ENCODE peak calls at places on chromosome 12, in ten cellular contexts. One of them, this sample, is unnamed.

GRCh38 chr12:130161261-130162231 is 718 bp upstream of the FZD10 start:
- DNase-seq in PC-3: no peak
- DNase-seq in Karpas-422: no peak
- DNase-seq in K562: no peak
- DNase-seq in GM12878: no peak
- DNase-seq in colonic mucosa: peak; percentile 42
- DNase-seq in HCT116: no peak
- DNase-seq in endothelial cell of umbilical vein: no peak
- DNase-seq in fibroblast of lung: peak; percentile 18
- DNase-seq in neural progenitor cell: peak; percentile 88
- DNase-seq in this sample: no peak

GRCh38 chr12:66915312-66915904 is 236.5 kb upstream of the GRIP1 start:
- DNase-seq in PC-3: no peak
- DNase-seq in Karpas-422: no peak
- DNase-seq in K562: no peak
- DNase-seq in GM12878: no peak
- DNase-seq in colonic mucosa: no peak
- DNase-seq in HCT116: no peak
- DNase-seq in endothelial cell of umbilical vein: no peak
- DNase-seq in fibroblast of lung: no peak
- DNase-seq in neural progenitor cell: peak; percentile 66
- DNase-seq in this sample: no peak

GRCh38 chr12:93571854-93572711 is at the start of gene SOCS2:
- DNase-seq in PC-3: peak; percentile 20
- DNase-seq in Karpas-422: no peak
- DNase-seq in K562: peak; percentile 82
- DNase-seq in GM12878: no peak
- DNase-seq in colonic mucosa: peak; percentile 63
- DNase-seq in HCT116: no peak
- DNase-seq in endothelial cell of umbilical vein: peak; percentile 8
- DNase-seq in fibroblast of lung: peak; percentile 39
- DNase-seq in neural progenitor cell: peak; percentile 80
- DNase-seq in this sample: peak; percentile 73

GRCh38 chr12:83389237-83389996 is 702.7 kb downstream of the TMTC2 start:
- DNase-seq in PC-3: peak; percentile 41
- DNase-seq in Karpas-422: no peak
- DNase-seq in K562: peak; percentile 48
- DNase-seq in GM12878: no peak
- DNase-seq in colonic mucosa: peak; percentile 24
- DNase-seq in HCT116: peak; percentile 18
- DNase-seq in endothelial cell of umbilical vein: no peak
- DNase-seq in fibroblast of lung: no peak
- DNase-seq in neural progenitor cell: peak; percentile 64
- DNase-seq in this sample: no peak

GRCh38 chr12:25301798-25302197 is 51.1 kb upstream of the KRAS start:
- DNase-seq in PC-3: no peak
- DNase-seq in Karpas-422: no peak
- DNase-seq in K562: no peak
- DNase-seq in GM12878: no peak
- DNase-seq in colonic mucosa: no peak
- DNase-seq in HCT116: no peak
- DNase-seq in endothelial cell of umbilical vein: no peak
- DNase-seq in fibroblast of lung: no peak
- DNase-seq in neural progenitor cell: no peak
- DNase-seq in this sample: peak; percentile 24

GRCh38 chr12:113881588-113881987 is 84.5 kb downstream of the RBM19 start:
- DNase-seq in PC-3: no peak
- DNase-seq in Karpas-422: no peak
- DNase-seq in K562: no peak
- DNase-seq in GM12878: no peak
- DNase-seq in colonic mucosa: no peak
- DNase-seq in HCT116: no peak
- DNase-seq in endothelial cell of umbilical vein: no peak
- DNase-seq in fibroblast of lung: no peak
- DNase-seq in neural progenitor cell: no peak
- DNase-seq in this sample: no peak

GRCh38 chr12:45121224-45121623 is 70.3 kb upstream of the DBX2 start:
- DNase-seq in PC-3: peak; percentile 19
- DNase-seq in Karpas-422: peak; percentile 49
- DNase-seq in K562: no peak
- DNase-seq in GM12878: no peak
- DNase-seq in colonic mucosa: no peak
- DNase-seq in HCT116: no peak
- DNase-seq in endothelial cell of umbilical vein: no peak
- DNase-seq in fibroblast of lung: no peak
- DNase-seq in neural progenitor cell: no peak
- DNase-seq in this sample: no peak

GRCh38 chr12:47862881-47863280 is 41.9 kb downstream of the VDR start:
- DNase-seq in PC-3: no peak
- DNase-seq in Karpas-422: no peak
- DNase-seq in K562: no peak
- DNase-seq in GM12878: no peak
- DNase-seq in colonic mucosa: peak; percentile 14
- DNase-seq in HCT116: no peak
- DNase-seq in endothelial cell of umbilical vein: no peak
- DNase-seq in fibroblast of lung: no peak
- DNase-seq in neural progenitor cell: no peak
- DNase-seq in this sample: no peak

DNA sequence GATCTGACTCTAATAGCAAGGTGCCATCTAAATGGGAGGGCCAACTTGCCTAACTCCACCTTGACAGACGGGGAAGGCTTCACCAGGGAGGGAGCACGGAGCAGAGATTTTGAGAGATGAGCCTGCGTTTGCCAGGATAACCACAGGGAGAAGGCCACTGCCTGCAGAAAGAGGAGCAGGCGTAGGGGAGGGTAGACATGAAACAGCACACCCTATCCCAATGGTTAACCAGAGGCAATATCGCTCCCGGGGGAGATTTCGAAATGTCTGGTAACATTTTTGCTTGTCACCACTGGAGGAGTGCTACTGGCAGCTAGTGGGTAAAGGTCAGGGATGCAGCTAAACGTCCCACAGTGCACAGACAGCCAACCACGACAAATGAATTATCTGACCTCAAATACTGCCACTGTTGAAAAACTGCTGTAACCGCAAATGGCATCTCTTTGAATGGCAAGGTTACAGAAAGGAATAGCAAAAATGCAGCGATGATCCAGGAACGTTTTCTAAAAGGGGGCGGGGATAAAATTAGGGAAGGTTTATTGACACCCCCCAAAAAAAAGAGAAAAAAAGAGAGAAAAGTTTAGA is 126.0 kb upstream of the ATF7IP start:
- DNase-seq in PC-3: peak; percentile 63
- DNase-seq in Karpas-422: peak; percentile 87
- DNase-seq in K562: no peak
- DNase-seq in GM12878: peak; percentile 86
- DNase-seq in colonic mucosa: peak; percentile 52
- DNase-seq in HCT116: no peak
- DNase-seq in endothelial cell of umbilical vein: no peak
- DNase-seq in fibroblast of lung: peak; percentile 60
- DNase-seq in neural progenitor cell: no peak
- DNase-seq in this sample: peak; percentile 52
- H3K9ac ChIP-seq in PC-3: peak overlapping the region; percentile 42
- H3K9ac ChIP-seq in Karpas-422: peak overlapping the region; percentile 73
- H3K9ac ChIP-seq in K562: no peak overlapping the region
- H3K9ac ChIP-seq in GM12878: peak overlapping the region; percentile 82
- H3K9ac ChIP-seq in colonic mucosa: peak overlapping the region; percentile 1
- H3K9ac ChIP-seq in HCT116: no peak overlapping the region
- H3K9ac ChIP-seq in endothelial cell of umbilical vein: no peak overlapping the region
- H3K9ac ChIP-seq in fibroblast of lung: no peak overlapping the region
- H3K9ac ChIP-seq in neural progenitor cell: no peak overlapping the region
- H3K9ac ChIP-seq in this sample: peak overlapping the region; percentile 55

GRCh38 chr12:57150400-57150799 is 3.0 kb upstream of the LRP1-AS start:
- DNase-seq in PC-3: no peak
- DNase-seq in Karpas-422: no peak
- DNase-seq in K562: no peak
- DNase-seq in GM12878: no peak
- DNase-seq in colonic mucosa: no peak
- DNase-seq in HCT116: no peak
- DNase-seq in endothelial cell of umbilical vein: no peak
- DNase-seq in fibroblast of lung: no peak
- DNase-seq in neural progenitor cell: no peak
- DNase-seq in this sample: no peak

GRCh38 chr12:57153420-57153997 is 6.1 kb upstream of the LRP1-AS start:
- DNase-seq in PC-3: no peak
- DNase-seq in Karpas-422: no peak
- DNase-seq in K562: no peak
- DNase-seq in GM12878: no peak
- DNase-seq in colonic mucosa: no peak
- DNase-seq in HCT116: no peak
- DNase-seq in endothelial cell of umbilical vein: no peak
- DNase-seq in fibroblast of lung: no peak
- DNase-seq in neural progenitor cell: no peak
- DNase-seq in this sample: peak; percentile 27

GRCh38 chr12:57151741-57152407 is 4.5 kb upstream of the LRP1-AS start:
- DNase-seq in PC-3: peak; percentile 81
- DNase-seq in Karpas-422: no peak
- DNase-seq in K562: no peak
- DNase-seq in GM12878: no peak
- DNase-seq in colonic mucosa: no peak
- DNase-seq in HCT116: no peak
- DNase-seq in endothelial cell of umbilical vein: peak; percentile 21
- DNase-seq in fibroblast of lung: peak; percentile 79
- DNase-seq in neural progenitor cell: no peak
- DNase-seq in this sample: peak; percentile 89

GRCh38 chr12:57154076-57154475 is 6.7 kb upstream of the LRP1-AS start:
- DNase-seq in PC-3: no peak
- DNase-seq in Karpas-422: no peak
- DNase-seq in K562: no peak
- DNase-seq in GM12878: no peak
- DNase-seq in colonic mucosa: no peak
- DNase-seq in HCT116: no peak
- DNase-seq in endothelial cell of umbilical vein: no peak
- DNase-seq in fibroblast of lung: no peak
- DNase-seq in neural progenitor cell: no peak
- DNase-seq in this sample: no peak

DNA sequence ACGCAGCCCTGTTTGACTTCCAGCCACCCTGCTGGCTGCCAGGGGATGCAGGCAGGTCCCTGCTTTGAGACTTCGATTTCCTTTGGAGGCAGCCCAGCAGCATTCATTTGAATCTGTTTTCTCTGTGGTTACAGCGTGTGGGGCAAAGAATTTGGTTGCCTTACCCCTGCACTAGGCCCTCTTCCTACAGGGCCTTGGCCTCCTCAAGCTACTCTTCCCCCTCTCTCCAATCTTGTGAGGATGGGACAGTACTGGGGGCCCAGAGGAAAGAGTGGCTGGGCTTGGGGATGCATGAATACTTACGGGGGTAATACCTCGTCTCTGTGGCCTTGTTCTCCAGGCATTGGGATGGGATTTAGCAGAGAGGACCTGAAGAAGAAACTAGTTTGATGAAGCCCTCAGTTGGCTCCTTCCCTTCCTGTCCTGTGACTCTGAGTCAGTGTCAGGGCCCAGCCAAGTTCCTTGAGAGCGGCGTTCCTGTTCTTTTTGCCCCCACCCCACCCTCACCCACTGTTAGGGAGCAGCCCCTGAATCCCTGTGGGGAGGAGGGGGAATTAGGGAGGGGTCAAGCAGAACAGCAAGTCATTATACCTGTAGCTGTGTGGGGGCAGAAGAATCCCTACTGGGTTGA is 5.1 kb upstream of the LRP1-AS start:
- DNase-seq in PC-3: no peak
- DNase-seq in Karpas-422: no peak
- DNase-seq in K562: no peak
- DNase-seq in GM12878: no peak
- DNase-seq in colonic mucosa: no peak
- DNase-seq in HCT116: no peak
- DNase-seq in endothelial cell of umbilical vein: no peak
- DNase-seq in fibroblast of lung: peak; percentile 65
- DNase-seq in neural progenitor cell: no peak
- DNase-seq in this sample: peak; percentile 61
- H3K4me1 ChIP-seq in PC-3: peaks cover 25% of the 10 kb centered on the region
- H3K4me1 ChIP-seq in Karpas-422: no peaks in the 10 kb centered on the region
- H3K4me1 ChIP-seq in K562: peaks cover 11% of the 10 kb centered on the region
- H3K4me1 ChIP-seq in GM12878: peaks cover 4% of the 10 kb centered on the region
- H3K4me1 ChIP-seq in colonic mucosa: peaks cover 19% of the 10 kb centered on the region
- H3K4me1 ChIP-seq in HCT116: no peaks in the 10 kb centered on the region
- H3K4me1 ChIP-seq in endothelial cell of umbilical vein: peaks cover 2% of the 10 kb centered on the region
- H3K4me1 ChIP-seq in fibroblast of lung: peaks cover 53% of the 10 kb centered on the region
- H3K4me1 ChIP-seq in neural progenitor cell: no peaks in the 10 kb centered on the region
- H3K4me1 ChIP-seq in this sample: peaks cover 97% of the 10 kb centered on the region

DNA sequence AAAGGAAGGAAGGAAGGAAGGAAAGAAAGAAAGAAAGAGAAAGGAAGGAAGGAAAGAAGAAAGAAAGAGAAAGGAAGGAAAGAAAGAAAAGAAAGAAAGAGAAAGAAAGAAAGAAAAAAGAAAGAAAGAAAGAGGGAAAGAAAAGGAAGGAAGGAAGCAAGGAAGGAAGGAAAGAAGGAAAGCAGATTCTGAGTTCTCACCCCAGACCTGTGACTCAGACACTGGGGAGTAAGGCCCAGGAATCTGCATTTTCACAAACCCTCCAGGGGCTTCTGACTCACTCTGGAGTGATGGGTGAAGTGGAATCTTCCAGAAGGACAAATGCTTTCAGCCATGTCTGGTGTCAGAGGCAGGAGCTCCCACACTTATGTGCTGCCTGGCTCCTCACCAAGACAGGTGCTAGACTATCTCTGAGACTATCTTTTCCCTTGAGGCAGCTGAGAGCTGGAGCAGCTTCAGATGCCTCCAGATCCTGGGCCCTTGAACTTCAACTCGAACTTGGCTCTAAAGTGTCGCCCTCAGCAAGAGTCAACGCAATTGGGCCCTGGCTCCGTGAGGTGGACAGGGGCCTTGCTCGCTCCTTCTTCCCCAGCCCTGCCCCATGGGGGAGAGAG is 19.7 kb upstream of the SCARB1 start:
- DNase-seq in PC-3: no peak
- DNase-seq in Karpas-422: peak; percentile 76
- DNase-seq in K562: peak; percentile 63
- DNase-seq in GM12878: no peak
- DNase-seq in colonic mucosa: no peak
- DNase-seq in HCT116: no peak
- DNase-seq in endothelial cell of umbilical vein: no peak
- DNase-seq in fibroblast of lung: no peak
- DNase-seq in neural progenitor cell: no peak
- DNase-seq in this sample: no peak
- H3K9ac ChIP-seq in PC-3: no peak overlapping the region
- H3K9ac ChIP-seq in Karpas-422: peak overlapping the region; percentile 57
- H3K9ac ChIP-seq in K562: no peak overlapping the region
- H3K9ac ChIP-seq in GM12878: no peak overlapping the region
- H3K9ac ChIP-seq in colonic mucosa: no peak overlapping the region
- H3K9ac ChIP-seq in HCT116: no peak overlapping the region
- H3K9ac ChIP-seq in endothelial cell of umbilical vein: no peak overlapping the region
- H3K9ac ChIP-seq in fibroblast of lung: no peak overlapping the region
- H3K9ac ChIP-seq in neural progenitor cell: no peak overlapping the region
- H3K9ac ChIP-seq in this sample: no peak overlapping the region

GRCh38 chr12:123442774-123443173 is 6.3 kb upstream of the RILPL2 start:
- DNase-seq in PC-3: no peak
- DNase-seq in Karpas-422: no peak
- DNase-seq in K562: no peak
- DNase-seq in GM12878: no peak
- DNase-seq in colonic mucosa: no peak
- DNase-seq in HCT116: no peak
- DNase-seq in endothelial cell of umbilical vein: no peak
- DNase-seq in fibroblast of lung: no peak
- DNase-seq in neural progenitor cell: no peak
- DNase-seq in this sample: no peak

GRCh38 chr12:123441523-123442164 is 5.2 kb upstream of the RILPL2 start:
- DNase-seq in PC-3: no peak
- DNase-seq in Karpas-422: no peak
- DNase-seq in K562: no peak
- DNase-seq in GM12878: peak; percentile 73
- DNase-seq in colonic mucosa: no peak
- DNase-seq in HCT116: no peak
- DNase-seq in endothelial cell of umbilical vein: no peak
- DNase-seq in fibroblast of lung: no peak
- DNase-seq in neural progenitor cell: no peak
- DNase-seq in this sample: no peak

GRCh38 chr12:123449103-123449736 is 8.7 kb upstream of the SNRNP35 start:
- DNase-seq in PC-3: no peak
- DNase-seq in Karpas-422: no peak
- DNase-seq in K562: peak; percentile 43
- DNase-seq in GM12878: no peak
- DNase-seq in colonic mucosa: no peak
- DNase-seq in HCT116: no peak
- DNase-seq in endothelial cell of umbilical vein: no peak
- DNase-seq in fibroblast of lung: no peak
- DNase-seq in neural progenitor cell: no peak
- DNase-seq in this sample: no peak

GRCh38 chr12:123445388-123446344 is 9.2 kb upstream of the RILPL2 start:
- DNase-seq in PC-3: peak; percentile 67
- DNase-seq in Karpas-422: no peak
- DNase-seq in K562: no peak
- DNase-seq in GM12878: no peak
- DNase-seq in colonic mucosa: no peak
- DNase-seq in HCT116: no peak
- DNase-seq in endothelial cell of umbilical vein: peak; percentile 94
- DNase-seq in fibroblast of lung: peak; percentile 69
- DNase-seq in neural progenitor cell: no peak
- DNase-seq in this sample: peak; percentile 95

GRCh38 chr12:123444396-123445026 is 8.0 kb upstream of the RILPL2 start:
- DNase-seq in PC-3: no peak
- DNase-seq in Karpas-422: no peak
- DNase-seq in K562: no peak
- DNase-seq in GM12878: no peak
- DNase-seq in colonic mucosa: no peak
- DNase-seq in HCT116: no peak
- DNase-seq in endothelial cell of umbilical vein: peak; percentile 78
- DNase-seq in fibroblast of lung: peak; percentile 19
- DNase-seq in neural progenitor cell: no peak
- DNase-seq in this sample: peak; percentile 91
- H3K4me1 ChIP-seq in PC-3: peaks cover 12% of the 10 kb centered on the region
- H3K4me1 ChIP-seq in Karpas-422: peaks cover 14% of the 10 kb centered on the region
- H3K4me1 ChIP-seq in K562: peaks cover 3% of the 10 kb centered on the region
- H3K4me1 ChIP-seq in GM12878: peaks cover 33% of the 10 kb centered on the region
- H3K4me1 ChIP-seq in colonic mucosa: peaks cover 4% of the 10 kb centered on the region
- H3K4me1 ChIP-seq in HCT116: peaks cover 4% of the 10 kb centered on the region
- H3K4me1 ChIP-seq in endothelial cell of umbilical vein: peaks cover 22% of the 10 kb centered on the region
- H3K4me1 ChIP-seq in fibroblast of lung: no peaks in the 10 kb centered on the region
- H3K4me1 ChIP-seq in neural progenitor cell: no peaks in the 10 kb centered on the region
- H3K4me1 ChIP-seq in this sample: peaks cover 32% of the 10 kb centered on the region